ENCODE peak calls at places on chromosomes 3 and 15, in ten cellular contexts. One of them, this sample, is unnamed.

GRCh38 chr3:184662192-184662591 is 49.7 kb downstream of the MAGEF1 start:
- DNase-seq in kidney: no peak
- DNase-seq in AG09309: peak
- DNase-seq in transverse colon: no peak
- DNase-seq in bronchial epithelial cell: no peak
- DNase-seq in small intestine: no peak
- DNase-seq in GM12878: no peak
- DNase-seq in CD8-positive, alpha-beta T cell: no peak
- DNase-seq in AG10803: peak
- DNase-seq in neuronal stem cell: no peak
- DNase-seq in this sample: no peak

GRCh38 chr3:126130081-126130855 is 46.3 kb upstream of the SLC41A3 start:
- DNase-seq in bronchial epithelial cell: no peak
- DNase-seq in CD8-positive, alpha-beta T cell: peak
- DNase-seq in kidney: peak
- DNase-seq in small intestine: peak
- DNase-seq in AG10803: no peak
- DNase-seq in transverse colon: peak
- DNase-seq in neuronal stem cell: no peak
- DNase-seq in GM12878: no peak
- DNase-seq in AG09309: no peak
- DNase-seq in this sample: peak

GRCh38 chr15:32909431-32909830 is 191.6 kb downstream of the GREM1 start:
- DNase-seq in transverse colon: no peak
- DNase-seq in AG10803: peak
- DNase-seq in GM12878: no peak
- DNase-seq in AG09309: no peak
- DNase-seq in kidney: no peak
- DNase-seq in neuronal stem cell: no peak
- DNase-seq in bronchial epithelial cell: peak
- DNase-seq in CD8-positive, alpha-beta T cell: no peak
- DNase-seq in small intestine: no peak
- DNase-seq in this sample: no peak

GRCh38 chr3:107441617-107442016 is 64.4 kb downstream of the CCDC54 start:
- DNase-seq in GM12878: no peak
- DNase-seq in transverse colon: no peak
- DNase-seq in small intestine: no peak
- DNase-seq in kidney: no peak
- DNase-seq in bronchial epithelial cell: no peak
- DNase-seq in AG10803: no peak
- DNase-seq in neuronal stem cell: no peak
- DNase-seq in AG09309: no peak
- DNase-seq in CD8-positive, alpha-beta T cell: no peak
- DNase-seq in this sample: no peak

GRCh38 chr3:130442284-130442683 is 74.7 kb upstream of the COL6A6 start:
- DNase-seq in small intestine: no peak
- DNase-seq in neuronal stem cell: no peak
- DNase-seq in kidney: no peak
- DNase-seq in GM12878: no peak
- DNase-seq in AG09309: no peak
- DNase-seq in AG10803: no peak
- DNase-seq in bronchial epithelial cell: no peak
- DNase-seq in transverse colon: no peak
- DNase-seq in CD8-positive, alpha-beta T cell: no peak
- DNase-seq in this sample: no peak

GRCh38 chr15:69027976-69028518 is 13.6 kb downstream of the NOX5 start:
- DNase-seq in kidney: no peak
- DNase-seq in GM12878: no peak
- DNase-seq in bronchial epithelial cell: no peak
- DNase-seq in CD8-positive, alpha-beta T cell: no peak
- DNase-seq in AG09309: no peak
- DNase-seq in AG10803: no peak
- DNase-seq in transverse colon: no peak
- DNase-seq in neuronal stem cell: no peak
- DNase-seq in small intestine: no peak
- DNase-seq in this sample: no peak

GRCh38 chr3:169268286-169268776 is 395.2 kb downstream of the MECOM start:
- DNase-seq in transverse colon: no peak
- DNase-seq in CD8-positive, alpha-beta T cell: no peak
- DNase-seq in GM12878: no peak
- DNase-seq in AG10803: no peak
- DNase-seq in neuronal stem cell: no peak
- DNase-seq in small intestine: peak
- DNase-seq in bronchial epithelial cell: no peak
- DNase-seq in kidney: no peak
- DNase-seq in AG09309: no peak
- DNase-seq in this sample: no peak

GRCh38 chr3:52636673-52637072 is 49.0 kb downstream of the PBRM1 start:
- DNase-seq in GM12878: no peak
- DNase-seq in transverse colon: no peak
- DNase-seq in neuronal stem cell: no peak
- DNase-seq in AG10803: peak
- DNase-seq in AG09309: no peak
- DNase-seq in CD8-positive, alpha-beta T cell: no peak
- DNase-seq in kidney: no peak
- DNase-seq in small intestine: peak
- DNase-seq in bronchial epithelial cell: peak
- DNase-seq in this sample: no peak

GRCh38 chr3:177193706-177194268 is 3.5 kb downstream of the TBL1XR1 start:
- DNase-seq in bronchial epithelial cell: no peak
- DNase-seq in kidney: no peak
- DNase-seq in GM12878: no peak
- DNase-seq in transverse colon: no peak
- DNase-seq in neuronal stem cell: no peak
- DNase-seq in AG09309: no peak
- DNase-seq in small intestine: no peak
- DNase-seq in AG10803: no peak
- DNase-seq in CD8-positive, alpha-beta T cell: no peak
- DNase-seq in this sample: no peak

GRCh38 chr3:47163023-47163989 is 607 bp downstream of the SETD2 start:
- DNase-seq in neuronal stem cell: peak
- DNase-seq in transverse colon: peak
- DNase-seq in AG10803: peak
- DNase-seq in GM12878: no peak
- DNase-seq in CD8-positive, alpha-beta T cell: peak
- DNase-seq in kidney: peak
- DNase-seq in AG09309: no peak
- DNase-seq in small intestine: peak
- DNase-seq in bronchial epithelial cell: peak
- DNase-seq in this sample: peak

GRCh38 chr15:40922608-40923005 is 6.5 kb upstream of the DLL4 start:
- DNase-seq in neuronal stem cell: no peak
- DNase-seq in small intestine: peak
- DNase-seq in kidney: no peak
- DNase-seq in AG10803: no peak
- DNase-seq in AG09309: no peak
- DNase-seq in transverse colon: no peak
- DNase-seq in CD8-positive, alpha-beta T cell: no peak
- DNase-seq in bronchial epithelial cell: no peak
- DNase-seq in GM12878: no peak
- DNase-seq in this sample: no peak

GRCh38 chr3:165751654-165752053 is 85.6 kb downstream of the BCHE start:
- DNase-seq in AG09309: no peak
- DNase-seq in GM12878: no peak
- DNase-seq in CD8-positive, alpha-beta T cell: no peak
- DNase-seq in kidney: no peak
- DNase-seq in AG10803: no peak
- DNase-seq in neuronal stem cell: no peak
- DNase-seq in small intestine: no peak
- DNase-seq in transverse colon: no peak
- DNase-seq in bronchial epithelial cell: no peak
- DNase-seq in this sample: peak

GRCh38 chr3:174414902-174415301 is 444.2 kb upstream of the NAALADL2 start:
- DNase-seq in bronchial epithelial cell: no peak
- DNase-seq in transverse colon: no peak
- DNase-seq in small intestine: no peak
- DNase-seq in GM12878: no peak
- DNase-seq in kidney: no peak
- DNase-seq in CD8-positive, alpha-beta T cell: no peak
- DNase-seq in AG09309: no peak
- DNase-seq in neuronal stem cell: no peak
- DNase-seq in AG10803: no peak
- DNase-seq in this sample: no peak

GRCh38 chr3:24605511-24605910 is 110.9 kb upstream of the THRB start:
- DNase-seq in neuronal stem cell: no peak
- DNase-seq in bronchial epithelial cell: no peak
- DNase-seq in AG09309: no peak
- DNase-seq in transverse colon: no peak
- DNase-seq in kidney: no peak
- DNase-seq in GM12878: no peak
- DNase-seq in AG10803: no peak
- DNase-seq in small intestine: no peak
- DNase-seq in CD8-positive, alpha-beta T cell: no peak
- DNase-seq in this sample: no peak

GRCh38 chr3:65048151-65048550 is 360.4 kb upstream of the ADAMTS9 start:
- DNase-seq in transverse colon: no peak
- DNase-seq in GM12878: no peak
- DNase-seq in CD8-positive, alpha-beta T cell: no peak
- DNase-seq in AG10803: no peak
- DNase-seq in neuronal stem cell: no peak
- DNase-seq in bronchial epithelial cell: peak
- DNase-seq in small intestine: no peak
- DNase-seq in kidney: no peak
- DNase-seq in AG09309: no peak
- DNase-seq in this sample: no peak

DNA sequence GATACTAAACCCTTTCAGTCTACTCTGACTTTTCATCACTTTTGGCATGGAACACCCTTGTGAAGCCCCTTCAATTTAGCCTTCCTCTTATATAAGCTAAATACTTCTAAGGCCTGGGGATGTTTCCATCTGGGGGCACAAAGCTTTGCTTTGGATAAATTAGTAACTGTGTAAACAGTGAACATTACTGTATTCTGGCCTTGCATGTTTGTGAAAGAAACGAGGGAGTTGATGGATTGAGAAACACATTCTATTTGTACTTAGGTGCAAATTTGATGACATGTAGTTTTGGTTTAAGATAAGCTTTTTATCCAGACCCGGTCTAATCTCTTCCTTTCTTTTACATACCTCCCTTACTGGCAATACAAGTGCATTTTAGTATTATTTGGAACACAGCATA is 19.7 kb downstream of the PSMD6 start:
- DNase-seq in small intestine: no peak
- DNase-seq in kidney: no peak
- DNase-seq in AG09309: no peak
- DNase-seq in AG10803: no peak
- DNase-seq in transverse colon: no peak
- DNase-seq in GM12878: no peak
- DNase-seq in CD8-positive, alpha-beta T cell: no peak
- DNase-seq in neuronal stem cell: no peak
- DNase-seq in bronchial epithelial cell: no peak
- DNase-seq in this sample: no peak
- H3K4me3 ChIP-seq in small intestine: no peak
- H3K4me3 ChIP-seq in kidney: no peak
- H3K4me3 ChIP-seq in AG09309: no peak
- H3K4me3 ChIP-seq in AG10803: no peak
- H3K4me3 ChIP-seq in transverse colon: no peak
- H3K4me3 ChIP-seq in GM12878: no peak
- H3K4me3 ChIP-seq in CD8-positive, alpha-beta T cell: no peak
- H3K4me3 ChIP-seq in neuronal stem cell: no peak
- H3K4me3 ChIP-seq in bronchial epithelial cell: no peak
- H3K4me3 ChIP-seq in this sample: no peak

GRCh38 chr15:66935688-66936087 is 129.7 kb upstream of the SMAD3 start:
- DNase-seq in neuronal stem cell: no peak
- DNase-seq in bronchial epithelial cell: no peak
- DNase-seq in transverse colon: no peak
- DNase-seq in AG09309: no peak
- DNase-seq in kidney: no peak
- DNase-seq in AG10803: no peak
- DNase-seq in CD8-positive, alpha-beta T cell: no peak
- DNase-seq in GM12878: no peak
- DNase-seq in small intestine: no peak
- DNase-seq in this sample: no peak
- H3K4me3 ChIP-seq in neuronal stem cell: no peak
- H3K4me3 ChIP-seq in bronchial epithelial cell: no peak
- H3K4me3 ChIP-seq in transverse colon: no peak
- H3K4me3 ChIP-seq in AG09309: no peak
- H3K4me3 ChIP-seq in kidney: no peak
- H3K4me3 ChIP-seq in AG10803: peak
- H3K4me3 ChIP-seq in CD8-positive, alpha-beta T cell: no peak
- H3K4me3 ChIP-seq in GM12878: no peak
- H3K4me3 ChIP-seq in small intestine: no peak
- H3K4me3 ChIP-seq in this sample: no peak

GRCh38 chr15:71517751-71518150 is 292.6 kb upstream of the NR2E3 start:
- DNase-seq in small intestine: no peak
- DNase-seq in AG10803: no peak
- DNase-seq in GM12878: no peak
- DNase-seq in bronchial epithelial cell: no peak
- DNase-seq in CD8-positive, alpha-beta T cell: no peak
- DNase-seq in AG09309: no peak
- DNase-seq in transverse colon: no peak
- DNase-seq in kidney: no peak
- DNase-seq in neuronal stem cell: no peak
- DNase-seq in this sample: no peak

GRCh38 chr15:71518661-71519060 is 291.7 kb upstream of the NR2E3 start:
- DNase-seq in GM12878: no peak
- DNase-seq in neuronal stem cell: no peak
- DNase-seq in CD8-positive, alpha-beta T cell: no peak
- DNase-seq in AG09309: no peak
- DNase-seq in transverse colon: no peak
- DNase-seq in AG10803: no peak
- DNase-seq in small intestine: no peak
- DNase-seq in bronchial epithelial cell: no peak
- DNase-seq in kidney: no peak
- DNase-seq in this sample: no peak

GRCh38 chr15:71512281-71513016 is 297.9 kb upstream of the NR2E3 start:
- DNase-seq in GM12878: no peak
- DNase-seq in small intestine: no peak
- DNase-seq in AG10803: no peak
- DNase-seq in AG09309: no peak
- DNase-seq in transverse colon: no peak
- DNase-seq in bronchial epithelial cell: no peak
- DNase-seq in kidney: no peak
- DNase-seq in CD8-positive, alpha-beta T cell: no peak
- DNase-seq in neuronal stem cell: no peak
- DNase-seq in this sample: no peak

GRCh38 chr15:71515375-71516186 is 294.8 kb upstream of the NR2E3 start:
- DNase-seq in kidney: no peak
- DNase-seq in CD8-positive, alpha-beta T cell: no peak
- DNase-seq in AG10803: no peak
- DNase-seq in transverse colon: peak
- DNase-seq in bronchial epithelial cell: no peak
- DNase-seq in GM12878: no peak
- DNase-seq in AG09309: no peak
- DNase-seq in neuronal stem cell: no peak
- DNase-seq in small intestine: peak
- DNase-seq in this sample: no peak
- H3K4me3 ChIP-seq in kidney: no peak
- H3K4me3 ChIP-seq in CD8-positive, alpha-beta T cell: no peak
- H3K4me3 ChIP-seq in AG10803: no peak
- H3K4me3 ChIP-seq in transverse colon: no peak
- H3K4me3 ChIP-seq in bronchial epithelial cell: no peak
- H3K4me3 ChIP-seq in GM12878: no peak
- H3K4me3 ChIP-seq in AG09309: no peak
- H3K4me3 ChIP-seq in neuronal stem cell: no peak
- H3K4me3 ChIP-seq in small intestine: no peak
- H3K4me3 ChIP-seq in this sample: no peak

DNA sequence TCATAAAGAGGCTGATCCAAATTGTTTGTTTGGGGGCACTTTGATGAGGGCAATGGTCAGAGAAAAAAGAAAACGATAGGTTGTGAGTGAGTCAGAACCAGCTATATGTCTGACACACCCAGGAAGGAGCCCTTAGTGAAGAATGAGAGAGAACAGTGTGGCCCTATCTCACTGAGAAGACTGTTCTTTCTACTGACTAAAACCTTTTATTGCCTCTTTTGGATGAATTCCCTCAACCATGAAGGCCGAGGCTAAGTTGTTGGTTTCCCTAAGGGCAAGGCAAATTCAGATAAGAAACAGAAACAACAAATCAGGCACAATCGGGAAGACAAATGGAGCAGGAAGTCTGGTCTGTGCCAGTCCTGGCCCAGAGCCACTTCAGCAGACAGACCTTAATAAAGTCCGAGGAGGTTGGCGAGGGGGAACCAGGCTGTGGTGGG is 82.8 kb downstream of the TGFBR2 start:
- DNase-seq in transverse colon: peak
- DNase-seq in CD8-positive, alpha-beta T cell: no peak
- DNase-seq in bronchial epithelial cell: peak
- DNase-seq in kidney: peak
- DNase-seq in neuronal stem cell: no peak
- DNase-seq in small intestine: peak
- DNase-seq in AG09309: peak
- DNase-seq in AG10803: peak
- DNase-seq in GM12878: no peak
- DNase-seq in this sample: peak
- H3K4me3 ChIP-seq in transverse colon: no peak
- H3K4me3 ChIP-seq in CD8-positive, alpha-beta T cell: no peak
- H3K4me3 ChIP-seq in bronchial epithelial cell: no peak
- H3K4me3 ChIP-seq in kidney: no peak
- H3K4me3 ChIP-seq in neuronal stem cell: no peak
- H3K4me3 ChIP-seq in small intestine: no peak
- H3K4me3 ChIP-seq in AG09309: no peak
- H3K4me3 ChIP-seq in AG10803: no peak
- H3K4me3 ChIP-seq in GM12878: no peak
- H3K4me3 ChIP-seq in this sample: no peak

This sample was measured in right cardiac atrium.